ENCODE peak calls at places on chromosomes 12 and 14, in eight cellular contexts. P is mesenchymal stem cell; H is fibroblast of lung; X is aorta; Q is naive thymus-derived CD4-positive, alpha-beta T cell; L is colonic mucosa; N is cardiac muscle cell; D is Peyer's patch. K is an unnamed sample.

GRCh38 chr14:78104130-78104529 is 66.0 kb upstream of the NRXN3 start:
- DNase-seq in D (no peak), H (no peak), Q (no peak), P (no peak), L (no peak), N (no peak), X (no peak), K (no peak)

GRCh38 chr14:61678966-61679365 is 16.3 kb upstream of the HIF1A start:
- DNase-seq in X (no peak), H (peak; percentile 86), L (no peak), Q (no peak), N (peak; percentile 42), P (no peak), D (no peak), K (no peak)

GRCh38 chr14:105883066-105884005 is 357.0 kb downstream of the TMEM121 start:
- DNase-seq in X (peak; percentile 34), H (no peak), L (no peak), N (no peak), Q (no peak), P (no peak), D (peak; percentile 31), K (no peak)

GRCh38 chr12:93137656-93138612 is 208.8 kb upstream of the EEA1 start:
- DNase-seq in P (peak; percentile 78), X (no peak), L (no peak), D (no peak), H (peak; percentile 90), N (no peak), Q (no peak), K (no peak)

GRCh38 chr12:6443361-6443983 is 1.3 kb upstream of the CD27 start:
- DNase-seq in Q (no peak), X (no peak), L (no peak), N (no peak), H (no peak), P (no peak), D (peak; percentile 69), K (no peak)

GRCh38 chr12:112422531-112422930 is 3.8 kb downstream of the PTPN11 start:
- DNase-seq in D (no peak), H (no peak), X (no peak), Q (no peak), N (no peak), P (peak; percentile 74), L (no peak), K (peak; percentile 13)

GRCh38 chr12:67811437-67812361 is 163.2 kb downstream of the DYRK2 start:
- DNase-seq in N (no peak), Q (no peak), P (peak; percentile 53), D (no peak), X (no peak), L (no peak), H (peak; percentile 90), K (no peak)

GRCh38 chr12:8890313-8891084 is 23.8 kb upstream of the PHC1 start:
- DNase-seq in L (peak; percentile 50), N (peak; percentile 71), D (peak; percentile 76), H (peak; percentile 33), P (peak; percentile 65), Q (peak; percentile 65), X (no peak), K (no peak)

GRCh38 chr12:105485321-105485910 is 154.9 kb downstream of the C12orf75 start:
- DNase-seq in L (no peak), N (no peak), Q (no peak), D (no peak), P (peak; percentile 41), H (peak; percentile 89), X (no peak), K (no peak)

GRCh38 chr14:23538049-23538718 is 13.4 kb downstream of the ZFHX2 start:
- DNase-seq in Q (no peak), L (no peak), N (no peak), P (no peak), D (no peak), X (no peak), H (no peak), K (no peak)

GRCh38 chr12:130920711-130921381 is 32.9 kb upstream of the ADGRD1 start:
- DNase-seq in H (peak; percentile 1), Q (no peak), X (peak; percentile 82), L (peak; percentile 55), D (peak; percentile 64), P (peak; percentile 69), N (no peak), K (no peak)
- H3K27ac ChIP-seq in H (no peak overlapping the region), Q (no peak overlapping the region), X (no peak overlapping the region), L (no peak overlapping the region), D (peak overlapping the region; percentile 49), P (no peak overlapping the region), N (no peak overlapping the region), K (no peak overlapping the region)

DNA sequence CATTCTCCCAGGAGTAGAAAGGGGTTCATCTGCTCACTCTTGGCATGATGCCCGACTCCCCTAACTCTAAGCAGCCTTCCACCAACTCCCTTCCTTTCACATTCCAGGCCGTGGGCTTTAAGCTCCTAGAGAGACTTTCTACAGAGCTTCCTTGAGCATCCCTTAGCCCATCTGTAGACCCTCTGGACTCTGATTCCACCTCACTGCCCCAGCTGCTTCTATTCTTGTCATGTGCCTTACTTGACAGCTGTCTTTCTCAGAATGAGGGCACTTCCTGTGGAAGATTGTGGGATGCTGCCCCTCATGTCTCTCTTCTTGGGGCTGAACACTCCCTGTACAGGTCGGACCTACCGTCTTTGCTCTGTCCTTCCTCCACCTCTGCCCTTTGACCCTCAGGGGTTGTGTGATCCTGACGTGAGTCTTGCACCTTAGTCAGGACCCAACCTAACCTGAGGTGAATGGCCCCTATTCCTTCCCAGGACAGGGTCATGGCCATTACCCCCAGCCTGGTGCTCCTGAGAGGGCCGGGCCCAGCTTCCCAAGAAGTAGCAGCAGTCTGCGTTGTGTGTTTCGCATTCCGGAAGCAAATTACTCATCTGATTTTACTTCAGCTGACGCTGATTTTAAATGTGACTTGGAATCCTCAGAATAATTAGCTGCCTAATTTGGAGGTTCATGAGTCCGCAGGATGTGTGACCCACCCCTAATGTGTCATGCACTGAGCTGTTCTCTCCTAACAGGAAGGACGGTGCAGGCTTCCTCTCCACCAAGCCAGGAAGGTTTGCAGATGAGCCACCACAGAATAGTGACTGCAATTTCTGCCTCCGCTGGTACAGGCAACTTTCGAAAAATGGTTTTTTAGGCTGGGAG is 2.7 kb upstream of the GALNT6 start:
- DNase-seq in D (peak; percentile 78), L (no peak), P (peak; percentile 93), Q (peak; percentile 27), H (peak; percentile 95), X (peak; percentile 57), N (no peak), K (no peak)
- H3K27ac ChIP-seq in D (peak overlapping the region; percentile 72), L (no peak overlapping the region), P (no peak overlapping the region), Q (peak overlapping the region; percentile 83), H (peak overlapping the region; percentile 95), X (no peak overlapping the region), N (no peak overlapping the region), K (peak overlapping the region; percentile 14)

GRCh38 chr12:131796411-131796736 is 31.8 kb upstream of the MMP17 start:
- DNase-seq in D (no peak), P (no peak), L (no peak), N (no peak), Q (no peak), H (no peak), X (no peak), K (no peak)
- H3K27ac ChIP-seq in D (no peak overlapping the region), P (no peak overlapping the region), L (no peak overlapping the region), N (no peak overlapping the region), Q (no peak overlapping the region), H (no peak overlapping the region), X (no peak overlapping the region), K (no peak overlapping the region)

GRCh38 chr14:33484264-33484663 is 466.6 kb downstream of the EGLN3 start:
- DNase-seq in N (peak; percentile 69), H (peak; percentile 33), L (no peak), Q (no peak), X (no peak), D (no peak), P (peak; percentile 37), K (no peak)
- H3K27ac ChIP-seq in N (no peak overlapping the region), H (no peak overlapping the region), L (no peak overlapping the region), Q (no peak overlapping the region), X (no peak overlapping the region), D (no peak overlapping the region), P (no peak overlapping the region), K (no peak overlapping the region)